ENCODE peak calls at places on chromosomes 3 and 15, in six cellular contexts. One of them, this sample, is unnamed.

GRCh38 chr3:71428841-71429609 is 154.5 kb downstream of the FOXP1 start:
- DNase-seq in AG09309: no peak
- DNase-seq in kidney epithelial cell: no peak
- DNase-seq in fibroblast of the aortic adventitia: peak; percentile 71
- DNase-seq in colonic mucosa: peak; percentile 62
- DNase-seq in A549: no peak
- DNase-seq in this sample: no peak

GRCh38 chr3:99925584-99925983 is 107.9 kb downstream of the CMSS1 start:
- DNase-seq in AG09309: no peak
- DNase-seq in kidney epithelial cell: no peak
- DNase-seq in fibroblast of the aortic adventitia: peak; percentile 91
- DNase-seq in colonic mucosa: peak; percentile 43
- DNase-seq in A549: peak; percentile 30
- DNase-seq in this sample: peak; percentile 84

GRCh38 chr15:51879555-51879954 is 50.1 kb downstream of the TMOD3 start:
- DNase-seq in AG09309: no peak
- DNase-seq in kidney epithelial cell: no peak
- DNase-seq in fibroblast of the aortic adventitia: peak; percentile 69
- DNase-seq in colonic mucosa: no peak
- DNase-seq in A549: no peak
- DNase-seq in this sample: no peak

GRCh38 chr15:90000175-90000923 is 775 bp upstream of the ZNF710 start:
- DNase-seq in AG09309: no peak
- DNase-seq in kidney epithelial cell: no peak
- DNase-seq in fibroblast of the aortic adventitia: peak; percentile 28
- DNase-seq in colonic mucosa: no peak
- DNase-seq in A549: no peak
- DNase-seq in this sample: no peak

GRCh38 chr3:43291546-43291945 is 5.2 kb downstream of the SNRK start:
- DNase-seq in AG09309: no peak
- DNase-seq in kidney epithelial cell: no peak
- DNase-seq in fibroblast of the aortic adventitia: no peak
- DNase-seq in colonic mucosa: no peak
- DNase-seq in A549: no peak
- DNase-seq in this sample: no peak

GRCh38 chr3:159804726-159805410 is 183.8 kb upstream of the IL12A start:
- DNase-seq in AG09309: no peak
- DNase-seq in kidney epithelial cell: no peak
- DNase-seq in fibroblast of the aortic adventitia: peak; percentile 92
- DNase-seq in colonic mucosa: peak; percentile 80
- DNase-seq in A549: peak; percentile 88
- DNase-seq in this sample: peak; percentile 65

GRCh38 chr15:40251455-40252140 is 12.7 kb downstream of the PAK6 start:
- DNase-seq in AG09309: no peak
- DNase-seq in kidney epithelial cell: no peak
- DNase-seq in fibroblast of the aortic adventitia: no peak
- DNase-seq in colonic mucosa: no peak
- DNase-seq in A549: no peak
- DNase-seq in this sample: no peak

GRCh38 chr3:57026918-57027317 is 33.5 kb upstream of the SPATA12 start:
- DNase-seq in AG09309: no peak
- DNase-seq in kidney epithelial cell: no peak
- DNase-seq in fibroblast of the aortic adventitia: peak; percentile 74
- DNase-seq in colonic mucosa: peak; percentile 36
- DNase-seq in A549: peak; percentile 15
- DNase-seq in this sample: no peak

GRCh38 chr3:189735913-189736312 is 104.7 kb downstream of the TP63 start:
- DNase-seq in AG09309: no peak
- DNase-seq in kidney epithelial cell: no peak
- DNase-seq in fibroblast of the aortic adventitia: no peak
- DNase-seq in colonic mucosa: no peak
- DNase-seq in A549: no peak
- DNase-seq in this sample: no peak

GRCh38 chr3:21618695-21619094 is 132.3 kb downstream of the ZNF385D start:
- DNase-seq in AG09309: no peak
- DNase-seq in kidney epithelial cell: no peak
- DNase-seq in fibroblast of the aortic adventitia: no peak
- DNase-seq in colonic mucosa: no peak
- DNase-seq in A549: no peak
- DNase-seq in this sample: no peak

GRCh38 chr15:43934480-43934879 is 107.7 kb downstream of the WDR76 start:
- DNase-seq in AG09309: peak; percentile 39
- DNase-seq in kidney epithelial cell: no peak
- DNase-seq in fibroblast of the aortic adventitia: no peak
- DNase-seq in colonic mucosa: no peak
- DNase-seq in A549: no peak
- DNase-seq in this sample: no peak

GRCh38 chr3:193560870-193561269 is 6.2 kb upstream of the ATP13A4 start:
- DNase-seq in AG09309: no peak
- DNase-seq in kidney epithelial cell: no peak
- DNase-seq in fibroblast of the aortic adventitia: no peak
- DNase-seq in colonic mucosa: no peak
- DNase-seq in A549: no peak
- DNase-seq in this sample: no peak

GRCh38 chr3:193560091-193560490 is 5.4 kb upstream of the ATP13A4 start:
- DNase-seq in AG09309: no peak
- DNase-seq in kidney epithelial cell: no peak
- DNase-seq in fibroblast of the aortic adventitia: no peak
- DNase-seq in colonic mucosa: no peak
- DNase-seq in A549: no peak
- DNase-seq in this sample: no peak

GRCh38 chr3:193563429-193563828 is 8.7 kb upstream of the ATP13A4 start:
- DNase-seq in AG09309: no peak
- DNase-seq in kidney epithelial cell: no peak
- DNase-seq in fibroblast of the aortic adventitia: no peak
- DNase-seq in colonic mucosa: no peak
- DNase-seq in A549: no peak
- DNase-seq in this sample: no peak

GRCh38 chr3:193559100-193559499 is 4.4 kb upstream of the ATP13A4 start:
- DNase-seq in AG09309: no peak
- DNase-seq in kidney epithelial cell: no peak
- DNase-seq in fibroblast of the aortic adventitia: no peak
- DNase-seq in colonic mucosa: no peak
- DNase-seq in A549: no peak
- DNase-seq in this sample: no peak

GRCh38 chr3:193563999-193564398 is 9.3 kb upstream of the ATP13A4 start:
- DNase-seq in AG09309: no peak
- DNase-seq in kidney epithelial cell: no peak
- DNase-seq in fibroblast of the aortic adventitia: no peak
- DNase-seq in colonic mucosa: peak; percentile 65
- DNase-seq in A549: no peak
- DNase-seq in this sample: no peak
- TF ChIP-seq CTCF in AG09309: peak; percentile 23
- TF ChIP-seq CTCF in kidney epithelial cell: peak; percentile 25
- TF ChIP-seq CTCF in fibroblast of the aortic adventitia: no peak
- TF ChIP-seq CTCF in colonic mucosa: peak; percentile 29
- TF ChIP-seq CTCF in A549: no peak
- TF ChIP-seq CTCF in this sample: peak; percentile 9

GRCh38 chr15:49370782-49371181 is 52.3 kb upstream of the FGF7 start:
- DNase-seq in AG09309: no peak
- DNase-seq in kidney epithelial cell: no peak
- DNase-seq in fibroblast of the aortic adventitia: peak; percentile 47
- DNase-seq in colonic mucosa: no peak
- DNase-seq in A549: peak; percentile 23
- DNase-seq in this sample: no peak
- H3K4me3 ChIP-seq in AG09309: no peak overlapping the region
- H3K4me3 ChIP-seq in kidney epithelial cell: no peak overlapping the region
- H3K4me3 ChIP-seq in fibroblast of the aortic adventitia: no peak overlapping the region
- H3K4me3 ChIP-seq in colonic mucosa: no peak overlapping the region
- H3K4me3 ChIP-seq in A549: no peak overlapping the region
- H3K4me3 ChIP-seq in this sample: no peak overlapping the region

DNA sequence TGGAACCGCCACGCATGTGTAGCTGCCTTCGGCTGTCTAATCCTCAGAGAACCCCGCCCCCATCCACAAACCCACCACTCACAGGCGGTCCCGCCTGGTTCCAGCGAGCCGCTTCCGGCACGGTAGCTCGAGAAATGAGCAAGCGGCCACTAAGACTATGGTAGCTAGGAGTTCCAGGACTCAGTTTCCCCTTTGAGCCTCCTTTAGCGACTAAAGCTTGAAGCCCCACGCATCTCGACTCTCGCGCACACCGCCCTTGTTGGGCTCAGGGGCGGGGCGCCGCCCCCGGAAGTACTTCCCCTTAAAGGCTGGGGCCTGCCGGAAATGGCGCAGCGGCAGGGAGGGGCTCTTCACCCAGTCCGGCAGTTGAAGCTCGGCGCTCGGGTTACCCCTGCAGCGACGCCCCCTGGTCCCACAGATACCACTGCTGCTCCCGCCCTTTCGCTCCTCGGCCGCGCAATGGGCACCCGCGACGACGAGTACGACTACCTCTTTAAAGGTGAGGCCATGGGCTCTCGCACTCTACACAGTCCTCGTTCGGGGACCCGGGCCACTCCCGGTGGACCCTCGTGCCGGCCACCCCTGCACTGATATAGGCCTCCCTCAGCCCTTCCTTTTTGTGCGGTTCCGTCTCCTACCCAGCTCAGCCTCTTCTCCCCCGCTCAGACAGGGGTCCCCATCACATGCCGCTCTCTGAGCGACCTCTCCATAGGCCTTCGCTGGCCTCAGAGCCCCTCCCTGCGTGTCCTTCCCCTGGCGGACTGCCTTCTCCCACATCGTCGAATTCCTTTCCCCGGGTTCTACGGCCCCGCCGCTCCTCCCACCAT is at the start of gene RAB11A:
- DNase-seq in AG09309: peak; percentile 85
- DNase-seq in kidney epithelial cell: peak; percentile 89
- DNase-seq in fibroblast of the aortic adventitia: peak; percentile 96
- DNase-seq in colonic mucosa: peak; percentile 95
- DNase-seq in A549: peak; percentile 99
- DNase-seq in this sample: peak; percentile 83
- TF ChIP-seq CTCF in AG09309: peak; percentile 35
- TF ChIP-seq CTCF in kidney epithelial cell: peak; percentile 45
- TF ChIP-seq CTCF in fibroblast of the aortic adventitia: peak; percentile 38
- TF ChIP-seq CTCF in colonic mucosa: no peak
- TF ChIP-seq CTCF in A549: peak; percentile 35
- TF ChIP-seq CTCF in this sample: no peak

GRCh38 chr3:128491071-128491899 is 1.7 kb downstream of the GATA2 start:
- DNase-seq in AG09309: no peak
- DNase-seq in kidney epithelial cell: no peak
- DNase-seq in fibroblast of the aortic adventitia: no peak
- DNase-seq in colonic mucosa: no peak
- DNase-seq in A549: no peak
- DNase-seq in this sample: no peak
- H3K4me3 ChIP-seq in AG09309: no peak overlapping the region
- H3K4me3 ChIP-seq in kidney epithelial cell: no peak overlapping the region
- H3K4me3 ChIP-seq in fibroblast of the aortic adventitia: no peak overlapping the region
- H3K4me3 ChIP-seq in colonic mucosa: no peak overlapping the region
- H3K4me3 ChIP-seq in A549: no peak overlapping the region
- H3K4me3 ChIP-seq in this sample: peak overlapping the region; percentile 94

GRCh38 chr3:129224984-129225393 is 24.4 kb upstream of the COPG1 start:
- DNase-seq in AG09309: peak; percentile 35
- DNase-seq in kidney epithelial cell: no peak
- DNase-seq in fibroblast of the aortic adventitia: peak; percentile 75
- DNase-seq in colonic mucosa: peak; percentile 85
- DNase-seq in A549: peak; percentile 86
- DNase-seq in this sample: no peak

GRCh38 chr3:129231331-129232119 is 17.9 kb upstream of the COPG1 start:
- DNase-seq in AG09309: no peak
- DNase-seq in kidney epithelial cell: no peak
- DNase-seq in fibroblast of the aortic adventitia: no peak
- DNase-seq in colonic mucosa: no peak
- DNase-seq in A549: peak; percentile 29
- DNase-seq in this sample: no peak

GRCh38 chr3:129230311-129231019 is 18.9 kb upstream of the COPG1 start:
- DNase-seq in AG09309: peak; percentile 52
- DNase-seq in kidney epithelial cell: peak; percentile 63
- DNase-seq in fibroblast of the aortic adventitia: peak; percentile 76
- DNase-seq in colonic mucosa: no peak
- DNase-seq in A549: peak; percentile 79
- DNase-seq in this sample: peak; percentile 67

GRCh38 chr3:129226374-129226773 is 23.0 kb upstream of the COPG1 start:
- DNase-seq in AG09309: peak; percentile 72
- DNase-seq in kidney epithelial cell: no peak
- DNase-seq in fibroblast of the aortic adventitia: peak; percentile 91
- DNase-seq in colonic mucosa: peak; percentile 64
- DNase-seq in A549: peak; percentile 85
- DNase-seq in this sample: peak; percentile 66

GRCh38 chr3:129228891-129229585 is 20.4 kb upstream of the COPG1 start:
- DNase-seq in AG09309: peak; percentile 49
- DNase-seq in kidney epithelial cell: no peak
- DNase-seq in fibroblast of the aortic adventitia: peak; percentile 69
- DNase-seq in colonic mucosa: no peak
- DNase-seq in A549: peak; percentile 60
- DNase-seq in this sample: peak; percentile 74
- TF ChIP-seq CTCF in AG09309: no peak
- TF ChIP-seq CTCF in kidney epithelial cell: no peak
- TF ChIP-seq CTCF in fibroblast of the aortic adventitia: no peak
- TF ChIP-seq CTCF in colonic mucosa: no peak
- TF ChIP-seq CTCF in A549: no peak
- TF ChIP-seq CTCF in this sample: no peak

DNA sequence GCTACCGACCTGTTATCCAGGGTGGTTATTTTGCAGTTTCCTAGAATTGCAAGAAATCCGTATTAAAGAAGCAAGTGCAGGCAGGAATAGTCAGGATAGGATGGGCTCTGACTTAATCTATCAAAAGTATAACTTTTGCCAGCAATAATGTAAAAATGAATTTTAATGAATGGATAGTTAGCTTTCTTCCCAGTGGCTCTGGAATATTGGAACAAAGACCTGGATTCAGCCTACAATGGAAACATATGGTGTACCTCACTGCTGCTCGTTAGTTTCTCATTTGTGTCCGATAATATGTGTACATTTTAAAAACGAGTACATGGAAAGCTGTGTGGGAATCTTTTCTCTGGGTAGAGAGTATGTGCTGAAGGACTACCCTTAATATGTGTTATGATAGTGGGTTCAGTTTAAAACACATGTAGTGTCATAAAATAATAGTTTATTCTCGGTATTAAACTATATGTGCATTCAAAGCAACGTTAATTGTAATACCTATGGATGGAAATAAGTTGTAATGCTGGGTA is 805 bp downstream of the SERPINI1 start:
- DNase-seq in AG09309: no peak
- DNase-seq in kidney epithelial cell: no peak
- DNase-seq in fibroblast of the aortic adventitia: no peak
- DNase-seq in colonic mucosa: no peak
- DNase-seq in A549: no peak
- DNase-seq in this sample: no peak
- H3K4me3 ChIP-seq in AG09309: no peak overlapping the region
- H3K4me3 ChIP-seq in kidney epithelial cell: peak overlapping the region; percentile 61
- H3K4me3 ChIP-seq in fibroblast of the aortic adventitia: peak overlapping the region; percentile 95
- H3K4me3 ChIP-seq in colonic mucosa: peak overlapping the region; percentile 86
- H3K4me3 ChIP-seq in A549: peak overlapping the region; percentile 82
- H3K4me3 ChIP-seq in this sample: peak overlapping the region; percentile 79

GRCh38 chr15:55669226-55669625 is 73.7 kb downstream of the PRTG start:
- DNase-seq in AG09309: no peak
- DNase-seq in kidney epithelial cell: no peak
- DNase-seq in fibroblast of the aortic adventitia: no peak
- DNase-seq in colonic mucosa: no peak
- DNase-seq in A549: no peak
- DNase-seq in this sample: no peak

GRCh38 chr15:55673287-55673686 is 69.7 kb downstream of the PRTG start:
- DNase-seq in AG09309: no peak
- DNase-seq in kidney epithelial cell: no peak
- DNase-seq in fibroblast of the aortic adventitia: no peak
- DNase-seq in colonic mucosa: no peak
- DNase-seq in A549: no peak
- DNase-seq in this sample: no peak
- TF ChIP-seq CTCF in AG09309: no peak
- TF ChIP-seq CTCF in kidney epithelial cell: no peak
- TF ChIP-seq CTCF in fibroblast of the aortic adventitia: no peak
- TF ChIP-seq CTCF in colonic mucosa: no peak
- TF ChIP-seq CTCF in A549: no peak
- TF ChIP-seq CTCF in this sample: no peak